ENCODE peak calls at places on chromosomes 7 and 10, in eight cellular contexts. Y is esophagus squamous epithelium, Z is cardiac muscle cell, I is MCF 10A, C is left ventricle myocardium inferior, M is testis, J is psoas muscle, D is ovary. Q is an unnamed sample.

GRCh38 chr7:30027065-30027456 is 559 bp upstream of the FKBP14 start:
- DNase-seq in C (no peak), I (peak), Z (peak), J (no peak), D (no peak), Y (no peak), M (no peak), Q (peak)

GRCh38 chr10:121266370-121266769 is 331.9 kb downstream of the FGFR2 start:
- DNase-seq in Z (no peak), C (no peak), M (no peak), D (no peak), Y (no peak), J (no peak), I (no peak), Q (no peak)

GRCh38 chr7:75534727-75535307 is 42.7 kb downstream of the SPDYE5 start:
- DNase-seq in I (peak), J (no peak), D (no peak), Y (no peak), C (no peak), Z (peak), M (no peak), Q (peak)

GRCh38 chr7:30028749-30029635 is 780 bp downstream of the PLEKHA8 start:
- DNase-seq in C (peak), J (no peak), D (no peak), M (peak), Z (peak), Y (no peak), I (peak), Q (peak)

GRCh38 chr7:107836237-107837144 is 33.5 kb upstream of the SLC26A3 start:
- DNase-seq in C (no peak), I (peak), D (no peak), M (no peak), Y (no peak), Z (peak), J (no peak), Q (no peak)

GRCh38 chr10:4383683-4384082 is 442.3 kb upstream of the AKR1E2 start:
- DNase-seq in Z (peak), J (no peak), Y (no peak), D (no peak), M (no peak), I (no peak), C (no peak), Q (no peak)

GRCh38 chr10:11425672-11426071 is 185.8 kb downstream of the USP6NL start:
- DNase-seq in Z (no peak), C (no peak), D (no peak), I (no peak), J (no peak), Y (no peak), M (no peak), Q (no peak)

GRCh38 chr10:17562572-17562971 is 54.6 kb downstream of the HACD1 start:
- DNase-seq in M (no peak), Z (peak), C (no peak), Y (no peak), J (no peak), I (no peak), D (no peak), Q (no peak)

GRCh38 chr7:106570948-106571418 is 90.0 kb downstream of the CCDC71L start:
- DNase-seq in I (no peak), D (no peak), Y (no peak), Z (no peak), M (no peak), C (no peak), J (no peak), Q (no peak)

GRCh38 chr10:86387221-86387794 is 20.7 kb upstream of the GRID1 start:
- DNase-seq in J (no peak), Z (no peak), I (no peak), D (no peak), Y (no peak), C (no peak), M (no peak), Q (no peak)
- TF ChIP-seq CTCF in J (no peak), Z (peak), I (no peak), D (no peak), Y (no peak), C (no peak), M (no peak), Q (no peak)

GRCh38 chr10:77911535-77912123 is 14.9 kb downstream of the DLG5 start:
- DNase-seq in Z (peak), M (no peak), J (no peak), I (peak), C (no peak), D (no peak), Y (no peak), Q (no peak)

GRCh38 chr10:77913090-77913489 is 13.5 kb downstream of the DLG5 start:
- DNase-seq in M (no peak), D (no peak), Z (no peak), J (no peak), I (no peak), Y (no peak), C (no peak), Q (no peak)

GRCh38 chr10:77912576-77912975 is 14.0 kb downstream of the DLG5 start:
- DNase-seq in C (no peak), M (no peak), Y (no peak), I (no peak), D (no peak), J (no peak), Z (no peak), Q (no peak)

GRCh38 chr10:77919713-77920108 is 6.8 kb downstream of the DLG5 start:
- DNase-seq in M (no peak), I (peak), C (no peak), D (no peak), Y (no peak), Z (peak), J (no peak), Q (no peak)

DNA sequence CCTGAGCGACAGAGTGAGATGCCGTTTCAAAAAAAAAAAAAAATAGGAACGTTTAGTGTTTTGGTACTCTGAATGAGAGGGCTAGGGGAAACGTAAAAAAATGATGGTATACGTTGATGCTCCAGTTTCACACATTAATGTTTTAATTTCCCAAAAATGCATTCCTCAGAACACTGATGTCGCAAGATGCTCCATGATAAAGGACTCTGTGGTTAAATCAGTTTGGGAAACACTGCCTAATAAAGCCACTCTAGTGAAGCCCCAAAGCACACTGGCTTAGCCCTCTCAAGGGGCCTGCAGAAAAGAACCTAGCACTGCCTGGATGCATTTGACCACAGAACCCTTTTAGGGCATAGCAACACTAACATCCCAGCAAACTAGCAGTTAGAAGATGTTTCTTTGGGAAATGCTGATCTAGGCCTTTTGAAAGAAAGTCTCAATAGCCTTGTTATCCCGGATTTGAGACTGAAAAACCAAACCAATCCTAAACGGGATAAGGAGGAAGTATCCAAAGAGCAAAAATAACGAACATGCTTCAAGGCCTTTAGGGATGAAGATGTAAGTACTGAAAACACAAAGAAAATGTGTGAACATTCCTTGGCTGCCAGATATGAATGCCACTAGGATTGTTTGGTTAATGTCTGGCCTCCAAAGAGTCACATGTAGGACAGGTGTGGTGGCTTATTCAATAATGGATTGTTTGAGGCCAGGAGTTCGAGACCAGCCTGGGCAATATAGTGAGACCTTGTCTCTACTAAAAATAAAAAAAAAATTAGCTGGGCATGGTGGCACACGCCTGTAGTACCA is 11.1 kb downstream of the DLG5 start:
- DNase-seq in M (no peak), Z (peak), Y (no peak), D (no peak), C (no peak), I (no peak), J (no peak), Q (no peak)
- TF ChIP-seq CTCF in M (no peak), Z (no peak), Y (no peak), D (no peak), C (no peak), I (no peak), J (no peak), Q (no peak)

DNA sequence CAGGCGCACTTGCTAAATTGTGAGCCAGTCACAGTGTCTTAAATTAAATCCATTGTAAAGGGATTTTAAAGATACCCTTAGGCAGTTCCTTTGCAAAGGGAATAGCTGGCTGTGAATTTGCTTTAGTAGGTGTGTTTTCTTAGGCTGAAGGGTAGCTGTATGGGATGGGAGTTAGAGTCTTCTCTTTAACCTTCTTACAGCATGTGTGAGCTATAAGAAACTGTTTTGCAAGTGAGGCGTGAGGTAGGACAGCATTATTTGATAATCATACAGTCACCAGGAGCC is 5.2 kb downstream of the EEPD1 start:
- DNase-seq in I (no peak), D (no peak), M (no peak), C (no peak), Y (no peak), Z (no peak), J (no peak), Q (no peak)
- TF ChIP-seq CTCF in I (no peak), D (no peak), M (no peak), C (no peak), Y (no peak), Z (no peak), J (no peak), Q (no peak)

GRCh38 chr10:59808896-59809643 is 55.8 kb upstream of the MRLN start:
- DNase-seq in M (peak), Y (no peak), D (peak), C (peak), J (peak), I (peak), Z (peak), Q (peak)
- TF ChIP-seq CTCF in M (peak), Y (peak), D (peak), C (peak), J (peak), I (peak), Z (peak), Q (peak)

DNA sequence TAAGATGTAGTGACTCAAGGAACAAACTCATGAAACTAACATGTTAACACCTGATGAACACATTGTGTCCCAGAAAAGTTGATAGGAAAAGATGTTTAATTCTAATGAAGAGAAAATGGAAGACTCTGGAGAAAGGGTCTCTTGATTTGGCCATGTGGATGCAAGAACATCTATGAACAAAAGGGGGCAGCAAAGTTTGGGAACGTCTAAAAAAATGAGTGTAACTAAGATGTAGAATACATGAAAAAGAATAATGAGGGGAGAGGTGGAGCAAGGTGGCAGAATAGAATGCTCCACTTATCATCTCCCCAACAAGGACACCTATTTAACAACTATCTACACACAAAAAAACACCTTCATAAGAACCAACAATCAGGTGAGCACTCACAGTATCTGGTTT is 805.1 kb downstream of the TNS3 start:
- DNase-seq in D (no peak), M (no peak), Y (no peak), C (no peak), J (no peak), Z (peak), I (peak), Q (peak)
- TF ChIP-seq CTCF in D (no peak), M (peak), Y (peak), C (peak), J (no peak), Z (peak), I (peak), Q (peak)

DNA sequence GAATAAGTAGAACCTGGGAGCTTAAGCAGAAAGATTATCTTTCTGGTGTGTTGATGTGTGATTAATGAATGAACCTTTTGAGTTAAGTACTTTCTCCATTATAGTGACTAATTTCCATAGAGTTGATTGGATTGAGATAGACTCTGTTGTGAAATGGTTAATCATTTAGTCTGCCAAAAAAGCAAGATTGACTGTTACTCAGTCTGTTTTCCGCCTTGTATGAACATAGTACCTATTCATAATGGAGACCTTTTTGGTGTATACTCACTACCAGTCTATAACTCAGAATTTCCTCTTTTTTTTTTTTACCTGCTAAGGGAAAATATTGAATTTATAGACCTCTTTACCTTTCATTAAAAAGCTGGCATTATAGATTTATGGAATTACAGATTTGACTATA is 14.4 kb upstream of the NPVF start:
- DNase-seq in M (no peak), I (no peak), C (no peak), Z (no peak), D (no peak), J (no peak), Y (no peak), Q (no peak)
- TF ChIP-seq CTCF in M (no peak), I (no peak), C (no peak), Z (no peak), D (no peak), J (no peak), Y (no peak), Q (no peak)

GRCh38 chr10:119919271-119919670 is 26.7 kb downstream of the SEC23IP start:
- DNase-seq in I (no peak), D (no peak), Z (no peak), Y (no peak), J (no peak), C (no peak), M (no peak), Q (no peak)

GRCh38 chr10:119919823-119920222 is 27.3 kb downstream of the SEC23IP start:
- DNase-seq in I (no peak), M (no peak), Z (no peak), D (no peak), C (no peak), J (no peak), Y (no peak), Q (peak)

DNA sequence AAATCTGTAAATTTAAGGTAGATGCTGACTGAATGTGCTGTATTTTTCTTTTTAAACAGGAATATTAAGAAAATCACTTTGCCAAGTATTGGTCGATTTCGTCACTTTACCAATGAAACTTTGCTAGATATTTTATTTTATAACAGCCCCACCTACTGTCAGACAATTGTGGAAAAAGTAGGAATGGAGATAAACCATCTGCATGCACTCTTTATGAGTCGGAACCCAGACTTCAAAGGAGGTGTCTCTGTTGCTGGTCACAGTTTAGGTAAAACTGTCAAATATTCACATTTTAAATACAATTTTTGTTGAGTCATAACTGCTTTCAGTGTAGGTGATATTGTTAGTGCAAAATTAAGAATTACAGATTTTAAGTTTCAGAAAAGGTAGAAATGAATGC is 25.2 kb downstream of the SEC23IP start:
- DNase-seq in Y (no peak), J (no peak), M (no peak), Z (no peak), C (no peak), D (no peak), I (peak), Q (no peak)
- TF ChIP-seq CTCF in Y (no peak), J (no peak), M (no peak), Z (no peak), C (no peak), D (no peak), I (no peak), Q (no peak)

Q was measured in GM12865.